ENCODE peak calls at places on chromosomes 7 and 10, in eight cellular contexts. M is heart left ventricle, W is progenitor cell of endocrine pancreas, F is right cardiac atrium, Y is anterior cingulate cortex, U is fibroblast of the aortic adventitia, J is choroid plexus epithelial cell, Q is GM12865. E is an unnamed sample.

GRCh38 chr7:41098846-41099245 is 604.0 kb downstream of the INHBA start:
- DNase-seq in M (no peak), W (no peak), F (no peak), Y (no peak), U (no peak), J (no peak), Q (no peak), E (no peak)

GRCh38 chr10:17219024-17219423 is 9.0 kb upstream of the VIM start:
- DNase-seq in M (no peak), W (no peak), F (no peak), Y (no peak), U (peak; percentile 52), J (no peak), Q (no peak), E (peak; percentile 78)

GRCh38 chr10:119670717-119671116 is 19.5 kb downstream of the BAG3 start:
- DNase-seq in M (no peak), W (no peak), F (no peak), Y (no peak), U (peak; percentile 57), J (no peak), Q (no peak), E (peak; percentile 33)

GRCh38 chr10:5445006-5445405 is 32.6 kb downstream of the NET1 start:
- DNase-seq in M (no peak), W (no peak), F (no peak), Y (no peak), U (no peak), J (no peak), Q (no peak), E (no peak)

GRCh38 chr7:123289200-123289599 is 89.4 kb upstream of the SLC13A1 start:
- DNase-seq in M (no peak), W (no peak), F (no peak), Y (no peak), U (no peak), J (no peak), Q (no peak), E (no peak)

GRCh38 chr7:30485667-30486066 is 7.1 kb upstream of the NOD1 start:
- DNase-seq in M (no peak), W (no peak), F (no peak), Y (no peak), U (no peak), J (no peak), Q (no peak), E (no peak)

GRCh38 chr7:149772821-149773425 is 465 bp downstream of the ZNF467 start:
- DNase-seq in M (no peak), W (peak; percentile 36), F (no peak), Y (no peak), U (no peak), J (no peak), Q (no peak), E (no peak)

GRCh38 chr7:157000741-157001653 is 9.5 kb downstream of the MNX1 start:
- DNase-seq in M (no peak), W (no peak), F (no peak), Y (no peak), U (no peak), J (no peak), Q (no peak), E (no peak)

GRCh38 chr10:121324678-121325213 is 273.5 kb downstream of the FGFR2 start:
- DNase-seq in M (no peak), W (no peak), F (no peak), Y (no peak), U (no peak), J (no peak), Q (no peak), E (no peak)

GRCh38 chr10:47023237-47024045 is 112.2 kb downstream of the PTPN20 start:
- DNase-seq in M (peak; percentile 10), W (peak; percentile 8), F (no peak), Y (no peak), U (peak; percentile 25), J (no peak), Q (no peak), E (no peak)

GRCh38 chr7:100351657-100352058 is 6.3 kb upstream of the PILRB start:
- DNase-seq in M (no peak), W (no peak), F (no peak), Y (no peak), U (no peak), J (no peak), Q (no peak), E (no peak)

GRCh38 chr7:80703272-80703671 is 64.8 kb downstream of the CD36 start:
- DNase-seq in M (no peak), W (no peak), F (no peak), Y (no peak), U (no peak), J (no peak), Q (no peak), E (no peak)

GRCh38 chr7:108293190-108293612 is 163.0 kb downstream of the NRCAM start:
- DNase-seq in M (no peak), W (no peak), F (no peak), Y (no peak), U (peak; percentile 50), J (no peak), Q (no peak), E (no peak)

GRCh38 chr7:125084196-125084595 is 154.6 kb upstream of the POT1 start:
- DNase-seq in M (no peak), W (no peak), F (no peak), Y (no peak), U (peak; percentile 36), J (peak; percentile 39), Q (no peak), E (no peak)

GRCh38 chr7:157678503-157678902 is 341.7 kb downstream of the DNAJB6 start:
- DNase-seq in M (no peak), W (no peak), F (no peak), Y (no peak), U (no peak), J (peak; percentile 28), Q (no peak), E (no peak)

GRCh38 chr10:69093933-69094332 is 6.0 kb downstream of the SRGN start:
- DNase-seq in M (no peak), W (no peak), F (no peak), Y (no peak), U (peak; percentile 56), J (peak; percentile 55), Q (no peak), E (no peak)

GRCh38 chr10:97922378-97922758 is 72.7 kb downstream of the GOLGA7B start:
- DNase-seq in M (no peak), W (no peak), F (no peak), Y (no peak), U (no peak), J (no peak), Q (no peak), E (no peak)

GRCh38 chr10:109922976-109923921 is at the start of gene XPNPEP1:
- DNase-seq in M (peak; percentile 92), W (peak; percentile 70), F (peak; percentile 92), Y (peak; percentile 89), U (peak; percentile 79), J (peak; percentile 87), Q (peak; percentile 91), E (peak; percentile 85)

GRCh38 chr7:39269034-39269433 is 291.3 kb downstream of the POU6F2 start:
- DNase-seq in M (no peak), W (no peak), F (no peak), Y (no peak), U (no peak), J (no peak), Q (no peak), E (no peak)

GRCh38 chr10:80468002-80468401 is 13.9 kb downstream of the TSPAN14 start:
- DNase-seq in M (peak; percentile 77), W (no peak), F (peak; percentile 85), Y (no peak), U (no peak), J (no peak), Q (no peak), E (no peak)

GRCh38 chr10:124109261-124109660 is 15.9 kb upstream of the CHST15 start:
- DNase-seq in M (no peak), W (no peak), F (no peak), Y (no peak), U (no peak), J (no peak), Q (no peak), E (no peak)

GRCh38 chr7:136405931-136406777 is 429.0 kb upstream of the MTPN start:
- DNase-seq in M (no peak), W (peak; percentile 29), F (peak; percentile 21), Y (peak; percentile 18), U (peak; percentile 67), J (peak; percentile 78), Q (peak; percentile 77), E (peak; percentile 66)

GRCh38 chr7:139992353-139993054 is 70.2 kb downstream of the PARP12 start:
- DNase-seq in M (no peak), W (no peak), F (no peak), Y (no peak), U (no peak), J (no peak), Q (no peak), E (no peak)

GRCh38 chr7:45238806-45239205 is 81.2 kb downstream of the RAMP3 start:
- DNase-seq in M (no peak), W (no peak), F (no peak), Y (no peak), U (no peak), J (no peak), Q (no peak), E (no peak)

GRCh38 chr10:14244801-14245211 is 85.9 kb downstream of the FRMD4A start:
- DNase-seq in M (no peak), W (no peak), F (no peak), Y (no peak), U (peak; percentile 2), J (peak; percentile 32), Q (no peak), E (peak; percentile 58)

GRCh38 chr10:4982764-4983226 is 19.6 kb downstream of the AKR1C1 start:
- DNase-seq in M (no peak), W (no peak), F (peak; percentile 37), Y (no peak), U (peak; percentile 77), J (no peak), Q (no peak), E (no peak)

GRCh38 chr10:128500642-128501041 is 374.4 kb upstream of the MKI67 start:
- DNase-seq in M (no peak), W (no peak), F (no peak), Y (no peak), U (no peak), J (no peak), Q (no peak), E (no peak)

GRCh38 chr10:59805043-59805442 is 51.8 kb upstream of the MRLN start:
- DNase-seq in M (no peak), W (no peak), F (no peak), Y (peak; percentile 13), U (no peak), J (peak; percentile 62), Q (peak; percentile 12), E (no peak)

GRCh38 chr10:33463011-33463410 is 128.5 kb upstream of the NRP1 start:
- DNase-seq in M (no peak), W (no peak), F (peak; percentile 20), Y (no peak), U (peak; percentile 77), J (no peak), Q (no peak), E (no peak)

GRCh38 chr10:123240776-123241175 is 86.6 kb downstream of the BUB3 start:
- DNase-seq in M (no peak), W (no peak), F (no peak), Y (no peak), U (no peak), J (no peak), Q (no peak), E (no peak)